ENCODE peak calls at places on chromosomes 1 and 21, in six cellular contexts. O is HepG2, Y is H1, J is SK-N-SH, L is HCT116, D is K562. T is an unnamed sample.

GRCh38 chr1:147664206-147664605 is 6.1 kb downstream of the ACP6 start:
- DNase-seq in O (no peak), Y (no peak), J (no peak), L (no peak), D (no peak), T (no peak)

GRCh38 chr21:36656138-36656537 is 42.8 kb upstream of the SIM2 start:
- DNase-seq in O (no peak), Y (no peak), J (no peak), L (no peak), D (no peak), T (no peak)

GRCh38 chr1:183877321-183877720 is 72.4 kb downstream of the RGL1 start:
- DNase-seq in O (no peak), Y (no peak), J (no peak), L (no peak), D (no peak), T (no peak)

GRCh38 chr1:169288011-169288414 is 79.6 kb downstream of the NME7 start:
- DNase-seq in O (peak), Y (peak), J (no peak), L (peak), D (no peak), T (no peak)

GRCh38 chr1:30522031-30523004 is 201.1 kb downstream of the MATN1 start:
- DNase-seq in O (no peak), Y (no peak), J (no peak), L (no peak), D (no peak), T (no peak)

GRCh38 chr1:206001476-206001888 is 1.7 kb downstream of the RAB7B start:
- DNase-seq in O (no peak), Y (no peak), J (no peak), L (peak), D (peak), T (peak)

GRCh38 chr1:53629101-53629691 is 109.8 kb downstream of the GLIS1 start:
- DNase-seq in O (no peak), Y (no peak), J (peak), L (no peak), D (no peak), T (no peak)

GRCh38 chr1:93701619-93702018 is 20.0 kb upstream of the BCAR3 start:
- DNase-seq in O (peak), Y (peak), J (peak), L (peak), D (no peak), T (no peak)

GRCh38 chr1:78348526-78349284 is 142.1 kb upstream of the PTGFR start:
- DNase-seq in O (no peak), Y (no peak), J (no peak), L (no peak), D (no peak), T (no peak)

GRCh38 chr1:210627740-210628139 is 299.0 kb downstream of the HHAT start:
- DNase-seq in O (no peak), Y (no peak), J (no peak), L (no peak), D (no peak), T (no peak)

GRCh38 chr1:210631399-210631798 is 302.7 kb downstream of the HHAT start:
- DNase-seq in O (no peak), Y (no peak), J (no peak), L (no peak), D (no peak), T (no peak)

GRCh38 chr1:210626341-210626740 is 297.6 kb downstream of the HHAT start:
- DNase-seq in O (no peak), Y (no peak), J (no peak), L (no peak), D (no peak), T (no peak)

GRCh38 chr1:210625715-210626114 is 297.0 kb downstream of the HHAT start:
- DNase-seq in O (no peak), Y (no peak), J (no peak), L (no peak), D (no peak), T (no peak)

DNA sequence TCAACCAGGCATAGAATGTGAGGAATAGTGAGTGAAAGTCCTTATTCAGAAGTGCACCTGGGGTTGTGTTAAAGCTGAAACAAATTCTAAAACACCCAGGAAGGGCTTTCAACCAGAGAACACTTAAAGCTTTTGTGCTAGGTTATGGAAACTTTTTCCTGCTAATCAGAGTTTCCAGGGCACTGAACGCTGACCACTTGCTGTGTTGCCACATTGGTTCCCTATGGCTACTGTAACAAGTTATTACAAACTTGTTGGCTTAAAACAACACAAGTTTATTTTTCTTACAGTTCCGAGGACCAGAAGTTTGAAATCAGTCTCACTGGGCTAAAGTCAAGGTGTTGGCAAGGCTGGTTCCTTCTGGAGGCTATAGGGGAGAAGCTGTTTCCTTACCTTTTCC is 300.6 kb downstream of the HHAT start:
- DNase-seq in O (no peak), Y (no peak), J (no peak), L (no peak), D (no peak), T (no peak)
- TF ChIP-seq JUND in O (no peak), Y (no peak), J (no peak), L (no peak), D (no peak), T (no peak)

GRCh38 chr21:18041012-18041411 is 203.6 kb upstream of the CHODL start:
- DNase-seq in O (peak), Y (no peak), J (peak), L (no peak), D (no peak), T (no peak)
- TF ChIP-seq JUND in O (no peak), Y (no peak), J (no peak), L (no peak), D (no peak), T (no peak)

DNA sequence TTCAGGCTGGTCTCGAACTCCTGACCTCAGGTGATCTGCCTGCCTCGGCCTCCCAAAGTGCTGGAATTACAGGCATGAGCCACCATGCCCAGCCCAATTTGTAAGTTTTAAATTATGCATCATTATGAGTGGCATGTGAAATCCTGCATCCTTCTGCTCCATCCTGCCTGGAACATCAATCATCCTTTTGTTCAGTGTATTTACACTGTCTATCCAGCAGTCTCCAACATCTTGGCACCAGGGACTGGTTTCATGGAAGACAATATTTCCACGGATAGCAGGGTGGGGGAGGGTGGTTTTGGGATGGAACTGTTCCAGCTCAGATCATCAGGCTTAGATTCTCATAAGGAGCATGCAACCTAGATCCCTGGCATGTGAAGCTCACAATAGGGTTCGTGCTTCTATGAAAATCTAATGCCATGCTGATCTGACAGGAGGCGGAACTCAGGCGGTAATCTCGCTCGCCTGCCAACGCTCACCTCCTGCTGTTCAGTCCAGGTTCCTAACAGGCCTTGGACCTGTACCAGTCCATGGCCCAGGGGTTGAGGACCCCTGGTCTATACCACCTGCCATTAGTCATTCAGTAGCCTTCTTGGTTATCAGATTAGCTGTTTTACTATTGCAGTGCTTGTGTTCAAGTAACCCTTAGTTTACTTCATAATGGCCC is 22.2 kb upstream of the TCEA3 start:
- DNase-seq in O (no peak), Y (no peak), J (no peak), L (no peak), D (no peak), T (no peak)
- TF ChIP-seq JUND in O (no peak), Y (no peak), J (no peak), L (no peak), D (no peak), T (no peak)

GRCh38 chr1:245939756-245940345 is 567.2 kb downstream of the SMYD3 start:
- DNase-seq in O (peak), Y (no peak), J (no peak), L (no peak), D (no peak), T (no peak)
- TF ChIP-seq JUND in O (no peak), Y (no peak), J (no peak), L (no peak), D (no peak), T (no peak)

GRCh38 chr1:99539131-99539530 is 106.8 kb upstream of the PALMD start:
- DNase-seq in O (no peak), Y (no peak), J (no peak), L (no peak), D (no peak), T (no peak)

GRCh38 chr1:99546432-99547416 is 99.2 kb upstream of the PALMD start:
- DNase-seq in O (no peak), Y (no peak), J (no peak), L (no peak), D (no peak), T (no peak)

GRCh38 chr1:99548924-99549605 is 96.8 kb upstream of the PALMD start:
- DNase-seq in O (no peak), Y (no peak), J (peak), L (no peak), D (no peak), T (no peak)

GRCh38 chr1:99538618-99538956 is 107.3 kb upstream of the PALMD start:
- DNase-seq in O (no peak), Y (no peak), J (no peak), L (no peak), D (no peak), T (no peak)

GRCh38 chr1:99544328-99544727 is 101.6 kb upstream of the PALMD start:
- DNase-seq in O (no peak), Y (no peak), J (no peak), L (no peak), D (no peak), T (no peak)
- TF ChIP-seq JUND in O (no peak), Y (no peak), J (peak), L (no peak), D (no peak), T (no peak)

GRCh38 chr1:226867461-226868054 is 2.9 kb upstream of the PSEN2 start:
- DNase-seq in O (no peak), Y (no peak), J (no peak), L (no peak), D (no peak), T (no peak)

GRCh38 chr1:226864311-226864710 is 6.1 kb upstream of the PSEN2 start:
- DNase-seq in O (peak), Y (no peak), J (no peak), L (no peak), D (no peak), T (no peak)

GRCh38 chr1:226865590-226865989 is 4.8 kb upstream of the PSEN2 start:
- DNase-seq in O (no peak), Y (no peak), J (no peak), L (no peak), D (no peak), T (no peak)

GRCh38 chr1:226862900-226863299 is 7.5 kb upstream of the PSEN2 start:
- DNase-seq in O (no peak), Y (no peak), J (no peak), L (no peak), D (no peak), T (no peak)

GRCh38 chr1:226863446-226863845 is 7.0 kb upstream of the PSEN2 start:
- DNase-seq in O (no peak), Y (no peak), J (no peak), L (no peak), D (no peak), T (no peak)
- TF ChIP-seq JUND in O (no peak), Y (no peak), J (no peak), L (no peak), D (no peak), T (no peak)

GRCh38 chr1:17591814-17592430 is 52.4 kb downstream of the ARHGEF10L start:
- DNase-seq in O (peak), Y (no peak), J (no peak), L (no peak), D (no peak), T (no peak)
- TF ChIP-seq JUND in O (no peak), Y (no peak), J (no peak), L (no peak), D (no peak), T (no peak)

DNA sequence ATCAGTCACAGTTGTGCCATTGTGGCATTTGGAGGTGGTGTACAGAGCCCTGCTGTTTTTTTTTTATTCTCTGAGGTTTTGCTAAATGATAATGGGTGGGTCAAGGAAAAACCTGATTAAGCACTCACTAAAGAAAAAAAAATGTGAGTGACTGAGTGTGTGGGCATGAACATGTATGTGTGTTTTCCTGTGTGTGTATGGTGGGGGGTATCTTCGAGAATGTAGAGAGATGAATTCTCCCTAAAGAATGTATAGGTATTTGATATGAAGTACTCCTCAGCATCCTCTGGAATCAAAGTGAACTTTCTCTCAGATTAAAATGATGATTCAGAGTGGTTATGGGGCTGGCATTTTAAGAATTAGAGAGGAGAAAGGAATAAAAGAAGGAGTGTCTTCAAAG is 23.7 kb downstream of the S1PR1 start:
- DNase-seq in O (no peak), Y (no peak), J (no peak), L (no peak), D (no peak), T (no peak)
- TF ChIP-seq JUND in O (no peak), Y (no peak), J (no peak), L (no peak), D (no peak), T (no peak)

DNA sequence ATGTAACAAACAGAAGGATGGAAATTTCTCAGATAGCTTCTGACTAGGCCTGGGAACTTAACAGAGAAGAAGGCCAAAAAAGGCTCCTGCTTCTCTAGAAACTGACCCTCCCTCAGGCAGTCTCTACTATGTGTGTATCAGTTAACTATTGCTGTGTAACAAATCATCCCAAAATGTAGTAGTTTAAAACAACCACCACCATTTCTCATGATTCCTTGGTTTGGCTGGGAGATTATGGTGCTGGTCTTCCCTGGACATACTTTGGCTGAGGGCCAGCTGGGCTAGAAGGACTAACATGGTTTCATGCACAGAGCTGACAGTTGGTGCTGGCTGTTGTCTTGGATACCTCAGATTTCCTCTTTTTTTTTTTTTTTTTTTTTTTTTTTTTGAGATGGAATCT is 26.2 kb upstream of the CNN3 start:
- DNase-seq in O (no peak), Y (no peak), J (no peak), L (no peak), D (no peak), T (no peak)
- TF ChIP-seq JUND in O (no peak), Y (no peak), J (no peak), L (no peak), D (no peak), T (no peak)